ENCODE peak calls at places on chromosomes 7 and 10, in five cellular contexts. E is type B pancreatic cell, R is fibroblast of lung, J is mammary epithelial cell, Z is testis. D is an unnamed sample.

GRCh38 chr10:123515661-123516060 is 150.5 kb upstream of the GPR26 start:
- DNase-seq in E (no peak), R (no peak), J (no peak), Z (no peak), D (no peak)

GRCh38 chr7:45703373-45703821 is 129.2 kb downstream of the ADCY1 start:
- DNase-seq in E (peak), R (no peak), J (no peak), Z (no peak), D (peak)

GRCh38 chr10:74857586-74857985 is 31.2 kb downstream of the KAT6B start:
- DNase-seq in E (no peak), R (no peak), J (no peak), Z (no peak), D (no peak)

GRCh38 chr10:97771913-97772823 is at the start of gene SFRP5:
- DNase-seq in E (no peak), R (no peak), J (no peak), Z (no peak), D (no peak)

GRCh38 chr10:79112898-79113431 is 44.2 kb downstream of the ZMIZ1 start:
- DNase-seq in E (no peak), R (peak), J (peak), Z (peak), D (no peak)

GRCh38 chr7:90603346-90603745 is 7.2 kb downstream of the CDK14 start:
- DNase-seq in E (no peak), R (no peak), J (no peak), Z (no peak), D (no peak)

GRCh38 chr10:125779403-125780327 is 4.0 kb upstream of the MMP21 start:
- DNase-seq in E (peak), R (no peak), J (no peak), Z (no peak), D (peak)

GRCh38 chr7:138797715-138798320 is at the start of the genes ATP6V0A4 and TMEM213:
- DNase-seq in E (no peak), R (no peak), J (no peak), Z (no peak), D (no peak)

GRCh38 chr7:17058568-17058967 is 176.8 kb upstream of the AGR3 start:
- DNase-seq in E (no peak), R (peak), J (peak), Z (no peak), D (no peak)

GRCh38 chr7:38368191-38368605 is 94.8 kb upstream of the TARP start:
- DNase-seq in E (no peak), R (peak), J (peak), Z (peak), D (no peak)

GRCh38 chr10:5970066-5970465 is 7.3 kb downstream of the IL15RA start:
- DNase-seq in E (no peak), R (no peak), J (no peak), Z (no peak), D (no peak)

GRCh38 chr7:135712182-135712782 is 15.7 kb downstream of the SLC13A4 start:
- DNase-seq in E (no peak), R (no peak), J (no peak), Z (no peak), D (no peak)

GRCh38 chr7:27053153-27053552 is 42.6 kb downstream of the HOXA1 start:
- DNase-seq in E (no peak), R (no peak), J (no peak), Z (no peak), D (no peak)

GRCh38 chr7:5491251-5492044 is 67.8 kb upstream of the TNRC18 start:
- DNase-seq in E (no peak), R (no peak), J (no peak), Z (peak), D (no peak)

GRCh38 chr7:31044531-31044930 is 7.6 kb upstream of the ADCYAP1R1 start:
- DNase-seq in E (no peak), R (no peak), J (no peak), Z (no peak), D (no peak)

GRCh38 chr7:76202666-76203030 is 952 bp downstream of the SRRM3 start:
- DNase-seq in E (no peak), R (no peak), J (no peak), Z (no peak), D (no peak)

GRCh38 chr10:35640474-35640873 is 1.6 kb downstream of the FZD8 start:
- DNase-seq in E (peak), R (peak), J (peak), Z (peak), D (peak)

GRCh38 chr10:69479241-69479730 is 28.0 kb downstream of the TSPAN15 start:
- DNase-seq in E (no peak), R (no peak), J (no peak), Z (no peak), D (no peak)

GRCh38 chr7:30171753-30172447 is 37.1 kb downstream of the MTURN start:
- DNase-seq in E (no peak), R (peak), J (peak), Z (no peak), D (no peak)

GRCh38 chr10:86700851-86701617 is 32.7 kb downstream of the LDB3 start:
- DNase-seq in E (no peak), R (no peak), J (no peak), Z (no peak), D (no peak)

GRCh38 chr7:155218276-155219153 is 79.2 kb upstream of the INSIG1 start:
- DNase-seq in E (no peak), R (no peak), J (no peak), Z (no peak), D (no peak)

GRCh38 chr10:27448926-27449325 is 55.2 kb upstream of the RAB18 start:
- DNase-seq in E (no peak), R (peak), J (peak), Z (no peak), D (no peak)

GRCh38 chr10:72663971-72664370 is 28.0 kb upstream of the MCU start:
- DNase-seq in E (no peak), R (peak), J (no peak), Z (no peak), D (no peak)

GRCh38 chr7:138205614-138206150 is 129.4 kb downstream of the AKR1D1 start:
- DNase-seq in E (no peak), R (peak), J (peak), Z (no peak), D (no peak)

DNA sequence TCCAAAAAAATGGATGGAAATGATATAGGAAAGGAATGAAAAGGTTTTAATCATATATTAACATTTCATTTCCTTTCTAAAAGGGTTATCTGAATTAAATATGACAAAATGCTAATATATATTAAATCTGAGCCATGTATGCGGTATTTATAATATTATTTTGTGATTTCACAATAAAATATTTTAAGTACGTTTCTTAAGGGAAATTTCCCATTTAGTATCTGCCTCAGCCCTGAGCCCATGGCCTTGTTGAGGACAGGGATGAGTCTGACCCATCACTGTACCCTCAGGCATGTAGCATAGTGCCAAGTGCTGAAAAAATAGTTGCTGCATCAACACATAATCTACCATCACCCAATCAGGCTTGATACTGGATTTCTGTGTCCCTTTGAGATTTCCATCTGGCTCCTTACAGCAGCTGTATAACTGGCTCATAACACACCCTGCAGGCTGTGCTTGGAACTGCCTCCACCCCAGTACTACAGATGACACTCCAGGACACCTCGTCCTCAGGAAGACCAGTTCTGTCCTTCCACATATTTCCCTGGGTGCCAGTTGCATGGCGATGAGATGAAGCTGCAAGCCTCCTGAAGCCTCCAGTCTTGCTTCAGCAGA is 59.4 kb upstream of the ASAH2 start:
- DNase-seq in E (no peak), R (no peak), J (no peak), Z (no peak), D (no peak)
- TF ChIP-seq CTCF in E (peak), R (peak), J (peak), Z (no peak), D (peak)

DNA sequence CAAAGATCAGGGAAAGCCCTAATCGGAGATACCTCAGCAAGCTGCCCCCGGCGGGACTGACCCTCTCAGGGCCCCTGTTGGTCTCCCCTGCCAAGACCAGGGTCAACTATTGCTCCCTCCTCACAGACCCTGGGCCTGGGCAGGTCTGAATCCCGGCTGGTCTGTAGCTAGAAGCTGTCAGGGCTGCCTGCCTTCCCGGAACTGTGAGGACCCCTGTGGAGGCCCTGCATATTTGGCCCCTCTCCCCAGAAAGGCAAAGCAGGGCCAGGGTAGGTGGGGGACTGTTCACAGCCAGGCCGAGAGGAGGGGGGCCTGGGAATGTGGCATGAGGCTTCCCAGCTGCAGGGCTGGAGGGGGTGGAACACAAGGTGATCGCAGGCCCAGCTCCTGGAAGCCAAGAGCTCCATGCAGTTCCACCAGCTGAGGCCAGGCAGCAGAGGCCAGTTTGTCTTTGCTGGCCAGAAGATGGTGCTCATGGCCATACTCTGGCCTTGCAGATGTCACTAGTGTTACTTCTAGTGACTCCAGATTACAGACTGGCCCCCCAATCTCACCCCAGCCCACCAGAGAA is 24.1 kb downstream of the TBATA start:
- DNase-seq in E (no peak), R (no peak), J (no peak), Z (peak), D (no peak)
- TF ChIP-seq CTCF in E (peak), R (no peak), J (peak), Z (no peak), D (peak)

DNA sequence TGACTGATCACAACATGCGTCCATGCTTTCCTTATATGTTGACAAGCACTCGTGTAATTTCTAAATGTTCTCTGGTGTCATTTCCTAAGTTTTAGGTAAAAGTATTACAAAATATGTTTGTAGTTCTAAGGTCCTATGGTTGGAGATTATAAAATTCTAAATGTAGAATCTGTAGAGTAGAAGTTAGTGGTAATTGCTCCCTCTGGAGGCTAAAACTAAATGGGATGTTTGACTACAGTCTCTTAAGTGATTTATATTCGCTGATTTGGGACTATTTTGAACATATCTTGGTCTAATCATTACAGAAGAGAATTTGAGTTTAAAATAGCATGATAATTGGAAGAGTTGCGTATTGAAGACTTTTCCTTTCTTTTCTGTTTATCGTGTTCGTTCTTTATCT is 74.1 kb downstream of the ZMYND11 start:
- DNase-seq in E (no peak), R (peak), J (no peak), Z (no peak), D (no peak)
- TF ChIP-seq CTCF in E (peak), R (no peak), J (peak), Z (no peak), D (peak)

GRCh38 chr7:151761256-151761655 is 115.7 kb downstream of the PRKAG2 start:
- DNase-seq in E (no peak), R (no peak), J (peak), Z (no peak), D (no peak)

GRCh38 chr7:151761957-151762356 is 115.0 kb downstream of the PRKAG2 start:
- DNase-seq in E (no peak), R (no peak), J (no peak), Z (no peak), D (no peak)

GRCh38 chr7:151757274-151757673 is 119.6 kb downstream of the PRKAG2 start:
- DNase-seq in E (no peak), R (peak), J (no peak), Z (no peak), D (no peak)

GRCh38 chr7:151758994-151759540 is 117.8 kb downstream of the PRKAG2 start:
- DNase-seq in E (no peak), R (no peak), J (no peak), Z (no peak), D (no peak)

GRCh38 chr7:151759591-151760042 is 117.3 kb downstream of the PRKAG2 start:
- DNase-seq in E (no peak), R (peak), J (peak), Z (peak), D (no peak)
- TF ChIP-seq CTCF in E (peak), R (peak), J (peak), Z (peak), D (peak)

DNA sequence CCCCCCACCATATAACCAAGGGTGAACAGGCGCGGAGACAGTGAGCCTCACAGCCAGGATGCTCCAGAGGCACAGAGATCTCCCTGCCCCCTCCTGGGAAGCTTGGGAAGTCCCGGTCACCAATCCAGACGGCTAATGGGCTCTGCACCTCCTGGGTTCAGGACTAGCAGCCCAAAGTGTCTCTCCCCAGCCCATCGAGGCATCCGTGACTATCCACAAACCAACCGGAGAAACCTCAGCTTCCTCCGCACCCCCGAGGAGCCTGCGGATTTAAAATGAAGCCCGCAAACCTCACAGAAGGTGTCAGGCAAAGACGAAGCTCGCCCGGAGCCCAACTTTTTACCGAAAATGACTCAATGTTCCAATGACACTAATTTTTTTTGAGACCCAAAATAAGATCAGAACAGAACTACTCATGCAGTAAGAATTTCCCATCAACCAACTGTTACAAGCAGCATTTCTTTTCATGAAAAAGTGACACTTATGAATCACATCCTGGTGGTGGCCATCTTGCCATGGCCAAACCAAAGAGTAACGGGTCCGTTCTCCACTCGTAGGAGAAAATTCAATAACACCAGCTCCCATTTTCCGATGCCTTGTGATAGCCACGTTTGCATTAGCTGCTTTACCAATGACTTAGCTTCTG is 6.0 kb downstream of the PDGFA start:
- DNase-seq in E (no peak), R (peak), J (peak), Z (no peak), D (no peak)
- TF ChIP-seq CTCF in E (no peak), R (no peak), J (peak), Z (no peak), D (peak)

GRCh38 chr10:3195706-3196105 is 23.1 kb upstream of the PITRM1 start:
- DNase-seq in E (no peak), R (no peak), J (no peak), Z (no peak), D (no peak)

GRCh38 chr10:3196971-3197353 is 24.4 kb upstream of the PITRM1 start:
- DNase-seq in E (no peak), R (no peak), J (no peak), Z (no peak), D (peak)

GRCh38 chr10:3198900-3199299 is 26.3 kb upstream of the PITRM1 start:
- DNase-seq in E (no peak), R (no peak), J (no peak), Z (no peak), D (no peak)

GRCh38 chr10:3196482-3196881 is 23.9 kb upstream of the PITRM1 start:
- DNase-seq in E (no peak), R (no peak), J (no peak), Z (no peak), D (peak)

GRCh38 chr10:3197354-3198003 is 24.9 kb upstream of the PITRM1 start:
- DNase-seq in E (peak), R (peak), J (peak), Z (peak), D (peak)
- TF ChIP-seq CTCF in E (peak), R (peak), J (peak), Z (peak), D (peak)

GRCh38 chr10:93977442-93977841 is 16.3 kb upstream of the PLCE1 start:
- DNase-seq in E (no peak), R (no peak), J (no peak), Z (no peak), D (no peak)
- TF ChIP-seq CTCF in E (no peak), R (no peak), J (no peak), Z (no peak), D (no peak)

D was measured in osteocyte.